ENCODE peak calls at places on chromosome 7, in nine cellular contexts. P is OCI-LY7; O is RCC 7860; Z is germinal center; L is HL-60; H is activated effector memory CD4-positive, alpha-beta T cell treated with Interleukin-2 at 50 U/mL for 16 hours; R is CD8-positive, alpha-beta memory T cell; Q is upper lobe of left lung; G is occipital lobe. M is an unnamed sample.

GRCh38 chr7:142901426-142902259 is 16.1 kb upstream of the TRPV6 start:
- DNase-seq in O (no peak), P (no peak), G (no peak), H (no peak), L (no peak), R (no peak), Q (no peak), Z (no peak), M (no peak)

GRCh38 chr7:29598607-29599006 is 35.0 kb downstream of the PRR15 start:
- DNase-seq in G (no peak), Q (no peak), O (no peak), H (no peak), L (no peak), Z (no peak), P (no peak), R (no peak), M (no peak)

GRCh38 chr7:157120181-157120580 is 18.5 kb upstream of the UBE3C start:
- DNase-seq in R (no peak), L (no peak), O (no peak), Q (no peak), H (no peak), Z (no peak), G (no peak), P (no peak), M (no peak)

GRCh38 chr7:120996983-120997334 is 8.4 kb downstream of the CPED1 start:
- DNase-seq in G (no peak), P (no peak), Q (no peak), L (no peak), H (no peak), O (no peak), R (no peak), Z (no peak), M (no peak)

GRCh38 chr7:95267754-95268153 is 56.6 kb downstream of the PON1 start:
- DNase-seq in R (no peak), Z (no peak), L (no peak), O (no peak), H (no peak), Q (no peak), G (no peak), P (no peak), M (no peak)

GRCh38 chr7:98223351-98223897 is 12.2 kb downstream of the BHLHA15 start:
- DNase-seq in Q (no peak), G (no peak), Z (no peak), L (no peak), O (no peak), P (no peak), R (no peak), H (no peak), M (no peak)

GRCh38 chr7:66315192-66315591 is 110.1 kb downstream of the TPST1 start:
- DNase-seq in H (no peak), P (no peak), Z (no peak), R (no peak), Q (no peak), O (no peak), G (no peak), L (no peak), M (no peak)

GRCh38 chr7:157495594-157495993 is 158.8 kb downstream of the DNAJB6 start:
- DNase-seq in G (no peak), Q (no peak), R (no peak), P (no peak), L (no peak), O (no peak), H (no peak), Z (no peak), M (no peak)

GRCh38 chr7:32670105-32670504 is 174.8 kb downstream of the AVL9 start:
- DNase-seq in R (no peak), P (no peak), H (no peak), Z (no peak), G (no peak), Q (no peak), O (peak; percentile 96), L (no peak), M (no peak)

GRCh38 chr7:121525155-121525819 is 129.2 kb upstream of the FAM3C start:
- DNase-seq in O (no peak), H (no peak), G (no peak), Z (no peak), R (no peak), Q (no peak), P (no peak), L (no peak), M (no peak)

GRCh38 chr7:150974468-150975391 is 3.4 kb downstream of the KCNH2 start:
- DNase-seq in O (no peak), L (no peak), Q (no peak), H (peak; percentile 79), G (peak; percentile 39), R (peak; percentile 75), Z (peak; percentile 86), P (peak; percentile 92), M (no peak)

GRCh38 chr7:1856161-1856965 is 186.3 kb downstream of the ELFN1 start:
- DNase-seq in R (no peak), O (no peak), G (no peak), Q (no peak), H (no peak), P (no peak), L (no peak), Z (no peak), M (no peak)

GRCh38 chr7:138842111-138842510 is 44.1 kb upstream of the ATP6V0A4 start:
- DNase-seq in H (no peak), G (no peak), R (no peak), Q (no peak), L (no peak), O (peak; percentile 85), P (no peak), Z (no peak), M (no peak)

GRCh38 chr7:95905165-95905564 is 132.8 kb downstream of the DYNC1I1 start:
- DNase-seq in O (no peak), Q (no peak), H (no peak), G (no peak), P (no peak), Z (no peak), L (no peak), R (no peak), M (no peak)

GRCh38 chr7:132771301-132771730 is 195.0 kb upstream of the PLXNA4 start:
- DNase-seq in H (peak; percentile 21), P (no peak), G (no peak), Q (no peak), L (no peak), O (no peak), Z (peak; percentile 33), R (no peak), M (no peak)

M was measured in cerebellar nuclear complex.